ENCODE peak calls at places on chromosome 19, in five cellular contexts. One of them, this sample, is unnamed.

GRCh38 chr19:29487432-29487831 is 38.4 kb upstream of the VSTM2B start:
- DNase-seq in mammary epithelial cell: no peak
- DNase-seq in choroid plexus epithelial cell: no peak
- DNase-seq in H7: no peak
- DNase-seq in MM.1S: no peak
- DNase-seq in this sample: no peak

GRCh38 chr19:54279441-54279962 is 1.4 kb downstream of the LILRB2 start:
- DNase-seq in mammary epithelial cell: no peak
- DNase-seq in choroid plexus epithelial cell: no peak
- DNase-seq in H7: no peak
- DNase-seq in MM.1S: no peak
- DNase-seq in this sample: no peak

GRCh38 chr19:2507109-2507508 is 31.2 kb downstream of the GADD45B start:
- DNase-seq in mammary epithelial cell: peak
- DNase-seq in choroid plexus epithelial cell: peak
- DNase-seq in H7: peak
- DNase-seq in MM.1S: no peak
- DNase-seq in this sample: peak

GRCh38 chr19:49057636-49058234 is at the start of gene CGB7:
- DNase-seq in mammary epithelial cell: peak
- DNase-seq in choroid plexus epithelial cell: peak
- DNase-seq in H7: peak
- DNase-seq in MM.1S: no peak
- DNase-seq in this sample: no peak

GRCh38 chr19:4425531-4425930 is 23.1 kb downstream of the CHAF1A start:
- DNase-seq in mammary epithelial cell: no peak
- DNase-seq in choroid plexus epithelial cell: peak
- DNase-seq in H7: no peak
- DNase-seq in MM.1S: no peak
- DNase-seq in this sample: no peak

GRCh38 chr19:21362291-21362690 is 3.5 kb downstream of the ZNF738 start:
- DNase-seq in mammary epithelial cell: no peak
- DNase-seq in choroid plexus epithelial cell: no peak
- DNase-seq in H7: no peak
- DNase-seq in MM.1S: no peak
- DNase-seq in this sample: no peak

GRCh38 chr19:21148681-21149080 is 6.8 kb downstream of the ZNF431 start:
- DNase-seq in mammary epithelial cell: no peak
- DNase-seq in choroid plexus epithelial cell: no peak
- DNase-seq in H7: no peak
- DNase-seq in MM.1S: no peak
- DNase-seq in this sample: no peak

GRCh38 chr19:30692517-30692870 is 320.3 kb downstream of the ZNF536 start:
- DNase-seq in mammary epithelial cell: no peak
- DNase-seq in choroid plexus epithelial cell: peak
- DNase-seq in H7: no peak
- DNase-seq in MM.1S: no peak
- DNase-seq in this sample: no peak

GRCh38 chr19:32901504-32902161 is 32.1 kb upstream of the SLC7A9 start:
- DNase-seq in mammary epithelial cell: peak
- DNase-seq in choroid plexus epithelial cell: no peak
- DNase-seq in H7: no peak
- DNase-seq in MM.1S: no peak
- DNase-seq in this sample: no peak

GRCh38 chr19:38229585-38230073 is 5.6 kb upstream of the DPF1 start:
- DNase-seq in mammary epithelial cell: peak
- DNase-seq in choroid plexus epithelial cell: peak
- DNase-seq in H7: peak
- DNase-seq in MM.1S: peak
- DNase-seq in this sample: peak

GRCh38 chr19:49447485-49448431 is 3.9 kb downstream of the PIH1D1 start:
- DNase-seq in mammary epithelial cell: no peak
- DNase-seq in choroid plexus epithelial cell: no peak
- DNase-seq in H7: peak
- DNase-seq in MM.1S: no peak
- DNase-seq in this sample: peak

GRCh38 chr19:38478273-38478971 is 44.9 kb downstream of the RYR1 start:
- DNase-seq in mammary epithelial cell: no peak
- DNase-seq in choroid plexus epithelial cell: peak
- DNase-seq in H7: no peak
- DNase-seq in MM.1S: no peak
- DNase-seq in this sample: peak

GRCh38 chr19:3440082-3440481 is 40.2 kb downstream of the SMIM24 start:
- DNase-seq in mammary epithelial cell: no peak
- DNase-seq in choroid plexus epithelial cell: no peak
- DNase-seq in H7: peak
- DNase-seq in MM.1S: peak
- DNase-seq in this sample: peak

GRCh38 chr19:36972594-36972993 is 56.5 kb downstream of the ZNF568 start:
- DNase-seq in mammary epithelial cell: no peak
- DNase-seq in choroid plexus epithelial cell: no peak
- DNase-seq in H7: peak
- DNase-seq in MM.1S: no peak
- DNase-seq in this sample: no peak

GRCh38 chr19:47152632-47153031 is 22.0 kb downstream of the SAE1 start:
- DNase-seq in mammary epithelial cell: peak
- DNase-seq in choroid plexus epithelial cell: no peak
- DNase-seq in H7: no peak
- DNase-seq in MM.1S: no peak
- DNase-seq in this sample: no peak

GRCh38 chr19:6532244-6532999 is 1.6 kb downstream of the TNFSF9 start:
- DNase-seq in mammary epithelial cell: no peak
- DNase-seq in choroid plexus epithelial cell: no peak
- DNase-seq in H7: peak
- DNase-seq in MM.1S: peak
- DNase-seq in this sample: no peak

GRCh38 chr19:6788896-6789295 is 16.4 kb downstream of the VAV1 start:
- DNase-seq in mammary epithelial cell: no peak
- DNase-seq in choroid plexus epithelial cell: no peak
- DNase-seq in H7: no peak
- DNase-seq in MM.1S: no peak
- DNase-seq in this sample: no peak

GRCh38 chr19:29201849-29202248 is 11.1 kb downstream of the UQCRFS1 start:
- DNase-seq in mammary epithelial cell: no peak
- DNase-seq in choroid plexus epithelial cell: no peak
- DNase-seq in H7: no peak
- DNase-seq in MM.1S: no peak
- DNase-seq in this sample: no peak

GRCh38 chr19:2613507-2614295 is 88.8 kb downstream of the GNG7 start:
- DNase-seq in mammary epithelial cell: no peak
- DNase-seq in choroid plexus epithelial cell: peak
- DNase-seq in H7: peak
- DNase-seq in MM.1S: peak
- DNase-seq in this sample: peak

GRCh38 chr19:16289594-16289993 is 35.0 kb upstream of the KLF2 start:
- DNase-seq in mammary epithelial cell: no peak
- DNase-seq in choroid plexus epithelial cell: no peak
- DNase-seq in H7: no peak
- DNase-seq in MM.1S: no peak
- DNase-seq in this sample: no peak

GRCh38 chr19:51440846-51441409 is 17.3 kb downstream of the SIGLEC8 start:
- DNase-seq in mammary epithelial cell: no peak
- DNase-seq in choroid plexus epithelial cell: peak
- DNase-seq in H7: no peak
- DNase-seq in MM.1S: no peak
- DNase-seq in this sample: no peak

GRCh38 chr19:6817179-6817578 is 44.7 kb downstream of the VAV1 start:
- DNase-seq in mammary epithelial cell: no peak
- DNase-seq in choroid plexus epithelial cell: no peak
- DNase-seq in H7: no peak
- DNase-seq in MM.1S: no peak
- DNase-seq in this sample: no peak

GRCh38 chr19:30374791-30375650 is 2.8 kb downstream of the ZNF536 start:
- DNase-seq in mammary epithelial cell: no peak
- DNase-seq in choroid plexus epithelial cell: no peak
- DNase-seq in H7: peak
- DNase-seq in MM.1S: no peak
- DNase-seq in this sample: no peak

GRCh38 chr19:11964496-11964857 is 363 bp upstream of the ZNF763 start:
- DNase-seq in mammary epithelial cell: no peak
- DNase-seq in choroid plexus epithelial cell: no peak
- DNase-seq in H7: peak
- DNase-seq in MM.1S: no peak
- DNase-seq in this sample: no peak

GRCh38 chr19:48271531-48272151 is 1.8 kb downstream of the ZNF114 start:
- DNase-seq in mammary epithelial cell: peak
- DNase-seq in choroid plexus epithelial cell: peak
- DNase-seq in H7: peak
- DNase-seq in MM.1S: no peak
- DNase-seq in this sample: no peak

GRCh38 chr19:11481777-11482383 is 1.0 kb upstream of the ELAVL3 start:
- DNase-seq in mammary epithelial cell: peak
- DNase-seq in choroid plexus epithelial cell: peak
- DNase-seq in H7: peak
- DNase-seq in MM.1S: peak
- DNase-seq in this sample: peak

GRCh38 chr19:15404780-15405211 is 14.0 kb downstream of the AKAP8L start:
- DNase-seq in mammary epithelial cell: no peak
- DNase-seq in choroid plexus epithelial cell: no peak
- DNase-seq in H7: no peak
- DNase-seq in MM.1S: no peak
- DNase-seq in this sample: no peak

GRCh38 chr19:40244596-40244995 is 18.1 kb upstream of the CCNP start:
- DNase-seq in mammary epithelial cell: no peak
- DNase-seq in choroid plexus epithelial cell: no peak
- DNase-seq in H7: no peak
- DNase-seq in MM.1S: no peak
- DNase-seq in this sample: no peak

DNA sequence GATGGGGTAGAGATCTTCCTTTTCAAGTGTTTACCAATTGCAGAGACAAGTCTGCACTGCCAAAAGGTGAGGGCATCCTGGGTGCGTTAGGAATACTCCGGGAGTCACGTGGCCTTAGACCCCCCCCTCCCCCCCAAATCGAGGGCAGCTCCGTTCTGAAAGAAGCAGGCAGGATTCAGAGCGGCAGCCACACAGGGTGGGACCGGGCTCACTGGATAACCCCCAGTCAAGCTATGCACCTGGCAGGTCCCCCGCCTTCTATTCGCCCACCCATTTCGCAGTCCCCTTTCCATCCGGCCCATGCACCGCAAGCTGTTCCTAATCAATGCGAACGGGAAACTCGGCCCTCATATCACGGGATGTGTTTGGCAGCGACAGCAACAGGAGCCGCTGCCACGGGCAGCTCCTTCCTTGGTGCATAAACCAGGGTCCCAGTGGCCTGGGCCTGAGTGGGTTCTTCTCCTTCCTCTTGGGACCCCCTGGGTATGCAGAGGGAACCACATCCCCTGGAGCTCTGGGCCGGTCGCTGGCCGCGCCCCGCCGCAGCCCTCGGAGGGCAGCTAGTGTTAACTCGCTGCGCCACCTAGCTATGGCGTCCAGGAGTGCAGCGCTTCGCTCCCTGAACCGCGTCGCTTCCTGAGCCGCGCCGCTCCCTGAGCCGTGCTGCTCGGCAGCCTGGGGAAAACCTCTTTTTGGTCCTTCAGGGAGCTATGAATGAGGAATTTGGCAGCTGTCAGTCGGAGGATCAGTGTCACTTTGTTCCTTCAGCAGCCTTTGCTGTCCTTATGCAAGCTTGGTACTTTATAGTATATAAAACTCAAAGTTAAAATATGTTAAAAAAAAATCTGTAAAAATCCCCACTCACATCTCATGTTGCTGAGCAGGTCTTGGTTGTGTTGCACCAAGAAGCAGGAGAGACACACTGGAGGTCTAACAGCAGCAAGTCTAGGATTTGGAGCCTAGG is 41.4 kb downstream of the LYL1 start:
- DNase-seq in mammary epithelial cell: peak
- DNase-seq in choroid plexus epithelial cell: peak
- DNase-seq in H7: peak
- DNase-seq in MM.1S: peak
- DNase-seq in this sample: peak
- H3K4me3 ChIP-seq in mammary epithelial cell: peak
- H3K4me3 ChIP-seq in choroid plexus epithelial cell: peak
- H3K4me3 ChIP-seq in H7: peak
- H3K4me3 ChIP-seq in MM.1S: peak
- H3K4me3 ChIP-seq in this sample: peak

DNA sequence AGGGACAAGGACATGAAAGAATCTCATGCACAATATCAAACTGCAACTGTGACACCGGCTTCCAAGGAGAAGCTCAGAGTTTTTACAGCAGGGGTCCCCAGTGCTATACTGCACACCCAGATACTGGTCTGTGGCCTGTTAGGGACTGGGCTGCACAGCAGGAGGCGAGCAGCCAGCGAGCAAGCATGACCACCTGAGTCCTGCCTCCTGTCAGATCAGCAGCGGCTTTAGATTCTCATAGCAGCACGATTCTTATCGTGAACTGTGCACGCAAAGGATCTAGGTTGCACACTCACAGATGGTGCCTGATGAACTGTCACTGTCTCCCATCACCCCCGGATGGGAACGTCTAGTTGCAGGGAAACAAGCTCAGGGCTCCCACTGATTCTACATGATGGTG is 13.1 kb upstream of the CD22 start:
- DNase-seq in mammary epithelial cell: no peak
- DNase-seq in choroid plexus epithelial cell: no peak
- DNase-seq in H7: no peak
- DNase-seq in MM.1S: no peak
- DNase-seq in this sample: no peak
- H3K4me3 ChIP-seq in mammary epithelial cell: no peak
- H3K4me3 ChIP-seq in choroid plexus epithelial cell: no peak
- H3K4me3 ChIP-seq in H7: no peak
- H3K4me3 ChIP-seq in MM.1S: no peak
- H3K4me3 ChIP-seq in this sample: no peak

DNA sequence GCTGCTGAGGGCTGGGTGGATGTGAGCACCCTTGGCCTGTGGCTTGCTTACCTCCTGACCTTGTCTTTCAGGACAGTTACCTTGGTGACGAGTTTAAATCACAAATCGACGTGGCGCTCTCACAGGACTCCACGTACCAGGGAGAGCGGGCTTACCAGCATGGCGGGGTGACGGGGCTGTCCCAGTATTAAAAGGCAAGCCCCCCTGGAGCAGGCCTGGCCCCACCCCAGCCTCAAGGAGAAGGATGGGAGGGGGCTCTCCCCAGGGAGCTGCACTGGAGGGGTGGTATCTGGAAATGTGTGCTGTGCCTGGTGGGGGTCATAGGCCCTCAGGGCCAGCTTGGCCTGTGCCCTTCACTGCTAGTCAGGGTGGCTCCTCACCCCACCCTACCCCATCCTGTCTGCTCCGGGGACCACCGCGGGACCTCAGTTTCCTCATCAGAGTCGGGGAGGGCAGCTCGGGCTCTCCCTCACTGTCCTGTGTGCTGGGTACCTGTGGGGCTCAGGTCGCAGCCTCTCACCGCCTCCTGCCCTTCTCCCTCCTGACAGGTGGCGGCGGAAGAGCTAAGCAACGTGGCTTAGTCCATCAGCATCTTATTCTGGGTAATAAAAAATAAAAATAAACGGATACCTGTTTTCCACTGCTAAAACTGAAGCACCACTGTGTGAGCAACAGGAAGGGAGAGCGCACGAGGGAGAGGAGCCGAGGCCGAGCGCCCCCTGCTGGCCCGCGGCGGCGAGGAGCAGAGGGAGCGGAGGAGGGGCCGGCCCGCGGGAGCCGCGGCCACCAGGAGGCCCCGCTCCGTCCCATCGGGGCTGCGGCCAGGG is 29.8 kb downstream of the CERS1 start:
- DNase-seq in mammary epithelial cell: peak
- DNase-seq in choroid plexus epithelial cell: peak
- DNase-seq in H7: peak
- DNase-seq in MM.1S: no peak
- DNase-seq in this sample: peak
- H3K4me3 ChIP-seq in mammary epithelial cell: no peak
- H3K4me3 ChIP-seq in choroid plexus epithelial cell: no peak
- H3K4me3 ChIP-seq in H7: no peak
- H3K4me3 ChIP-seq in MM.1S: no peak
- H3K4me3 ChIP-seq in this sample: no peak

GRCh38 chr19:55376381-55376933 is at the start of gene TMEM190:
- DNase-seq in mammary epithelial cell: peak
- DNase-seq in choroid plexus epithelial cell: no peak
- DNase-seq in H7: peak
- DNase-seq in MM.1S: no peak
- DNase-seq in this sample: no peak
- H3K4me3 ChIP-seq in mammary epithelial cell: no peak
- H3K4me3 ChIP-seq in choroid plexus epithelial cell: no peak
- H3K4me3 ChIP-seq in H7: peak
- H3K4me3 ChIP-seq in MM.1S: no peak
- H3K4me3 ChIP-seq in this sample: no peak